ENCODE peak calls at places on chromosomes 3 and 15, in ten cellular contexts. K is hippocampal formation; S is central memory CD4-positive, alpha-beta T cell; M is cardiac fibroblast; Z is RPMI7951; O is left lobe of liver; F is MCF 10A; L is progenitor cell of endocrine pancreas; D is stromal cell of bone marrow; H is kidney epithelial cell. A is an unnamed sample.
A peak's percentile ranks its signal among the peaks of the same experiment; 100 is the strongest.

GRCh38 chr3:117628896-117629295 is 919.3 kb downstream of the TUSC7 start:
- DNase-seq in M (peak; percentile 64), L (no peak), F (peak; percentile 64), Z (no peak), D (peak; percentile 71), K (no peak), S (no peak), O (no peak), H (no peak), A (peak; percentile 56)

GRCh38 chr3:112514527-112515128 is 15.4 kb upstream of the BTLA start:
- DNase-seq in K (no peak), O (no peak), F (no peak), L (no peak), S (no peak), Z (no peak), H (no peak), M (no peak), D (peak; percentile 6), A (no peak)

GRCh38 chr15:98683821-98684220 is 35.5 kb downstream of the IGF1R start:
- DNase-seq in K (no peak), H (no peak), F (peak; percentile 49), O (no peak), M (no peak), Z (no peak), D (no peak), S (no peak), L (no peak), A (no peak)

GRCh38 chr3:63967675-63968611 is 55.4 kb downstream of the PSMD6 start:
- DNase-seq in D (peak; percentile 28), M (peak; percentile 81), O (peak; percentile 80), H (peak; percentile 51), Z (no peak), K (peak; percentile 34), L (no peak), F (peak; percentile 41), S (peak; percentile 88), A (peak; percentile 27)

GRCh38 chr3:30354513-30354912 is 251.9 kb upstream of the TGFBR2 start:
- DNase-seq in D (no peak), Z (no peak), K (no peak), H (no peak), L (no peak), F (no peak), S (no peak), O (no peak), M (peak; percentile 26), A (no peak)

GRCh38 chr3:69425249-69425648 is 39.4 kb upstream of the FRMD4B start:
- DNase-seq in O (no peak), L (no peak), K (no peak), Z (peak; percentile 35), D (no peak), M (peak; percentile 58), S (peak; percentile 3), F (peak; percentile 62), H (no peak), A (peak; percentile 67)

GRCh38 chr3:55270976-55271375 is 216.1 kb downstream of the WNT5A start:
- DNase-seq in S (no peak), D (no peak), L (no peak), Z (peak; percentile 85), K (no peak), O (no peak), H (no peak), M (no peak), F (no peak), A (no peak)

GRCh38 chr15:64503197-64503596 is 42.8 kb downstream of the ZNF609 start:
- DNase-seq in Z (no peak), S (peak; percentile 1), D (no peak), F (no peak), L (no peak), O (no peak), H (peak; percentile 23), M (peak; percentile 57), K (no peak), A (peak; percentile 74)

GRCh38 chr15:63288778-63289378 is 11.5 kb downstream of the APH1B start:
- DNase-seq in K (no peak), O (no peak), M (peak; percentile 76), D (peak; percentile 49), Z (peak; percentile 68), S (peak; percentile 35), L (no peak), F (peak; percentile 67), H (no peak), A (peak; percentile 79)

GRCh38 chr15:40543631-40544294 is 21.1 kb downstream of the CCDC32 start:
- DNase-seq in S (no peak), O (no peak), H (no peak), D (no peak), F (no peak), Z (no peak), K (no peak), M (no peak), L (no peak), A (no peak)

A was measured in pons.